ENCODE peak calls at places on chromosomes 6 and 20, in four cellular contexts. One of them, this sample, is unnamed.

GRCh38 chr6:27295301-27296079 is 16.6 kb downstream of the POM121L2 start:
- DNase-seq in SHP77 treated with DMSO at 0.1 percent for 48 hours: peak
- DNase-seq in GF-D8: no peak
- DNase-seq in iPS DF 6.9: no peak
- DNase-seq in this sample: no peak

GRCh38 chr20:35447082-35447789 is 8.2 kb upstream of the CEP250 start:
- DNase-seq in iPS DF 6.9: peak
- DNase-seq in GF-D8: peak
- DNase-seq in SHP77 treated with DMSO at 0.1 percent for 48 hours: peak
- DNase-seq in this sample: peak

GRCh38 chr6:32868257-32868788 is 14.3 kb downstream of the PSMB9 start:
- DNase-seq in iPS DF 6.9: no peak
- DNase-seq in SHP77 treated with DMSO at 0.1 percent for 48 hours: no peak
- DNase-seq in GF-D8: peak
- DNase-seq in this sample: peak

GRCh38 chr20:36183155-36183944 is 28.8 kb downstream of the EPB41L1 start:
- DNase-seq in SHP77 treated with DMSO at 0.1 percent for 48 hours: no peak
- DNase-seq in iPS DF 6.9: no peak
- DNase-seq in GF-D8: no peak
- DNase-seq in this sample: no peak

GRCh38 chr6:32442243-32442667 is 2.6 kb downstream of the HLA-DRA start:
- DNase-seq in iPS DF 6.9: no peak
- DNase-seq in GF-D8: no peak
- DNase-seq in SHP77 treated with DMSO at 0.1 percent for 48 hours: no peak
- DNase-seq in this sample: no peak

GRCh38 chr6:79384845-79385244 is 150.4 kb upstream of the HMGN3 start:
- DNase-seq in iPS DF 6.9: no peak
- DNase-seq in GF-D8: no peak
- DNase-seq in SHP77 treated with DMSO at 0.1 percent for 48 hours: peak
- DNase-seq in this sample: no peak

GRCh38 chr20:10065154-10065833 is 30.5 kb downstream of the ANKEF1 start:
- DNase-seq in GF-D8: no peak
- DNase-seq in iPS DF 6.9: no peak
- DNase-seq in SHP77 treated with DMSO at 0.1 percent for 48 hours: no peak
- DNase-seq in this sample: no peak

GRCh38 chr6:130202782-130203181 is 20.0 kb downstream of the SAMD3 start:
- DNase-seq in iPS DF 6.9: no peak
- DNase-seq in SHP77 treated with DMSO at 0.1 percent for 48 hours: no peak
- DNase-seq in GF-D8: no peak
- DNase-seq in this sample: no peak

GRCh38 chr6:149856256-149856994 is 7.7 kb downstream of the LRP11 start:
- DNase-seq in GF-D8: no peak
- DNase-seq in iPS DF 6.9: no peak
- DNase-seq in SHP77 treated with DMSO at 0.1 percent for 48 hours: no peak
- DNase-seq in this sample: no peak

GRCh38 chr6:12605888-12606345 is 110.7 kb upstream of the PHACTR1 start:
- DNase-seq in GF-D8: no peak
- DNase-seq in iPS DF 6.9: peak
- DNase-seq in SHP77 treated with DMSO at 0.1 percent for 48 hours: peak
- DNase-seq in this sample: peak

GRCh38 chr6:26537846-26538571 is at the start of gene HMGN4:
- DNase-seq in SHP77 treated with DMSO at 0.1 percent for 48 hours: peak
- DNase-seq in GF-D8: peak
- DNase-seq in iPS DF 6.9: no peak
- DNase-seq in this sample: peak

GRCh38 chr20:62952373-62953166 is at the start of gene SLC17A9:
- DNase-seq in iPS DF 6.9: no peak
- DNase-seq in GF-D8: peak
- DNase-seq in SHP77 treated with DMSO at 0.1 percent for 48 hours: no peak
- DNase-seq in this sample: peak

GRCh38 chr6:79111549-79111948 is 33.5 kb upstream of the PHIP start:
- DNase-seq in GF-D8: no peak
- DNase-seq in SHP77 treated with DMSO at 0.1 percent for 48 hours: no peak
- DNase-seq in iPS DF 6.9: no peak
- DNase-seq in this sample: no peak

GRCh38 chr6:75317503-75318206 is 33.1 kb upstream of the TMEM30A start:
- DNase-seq in SHP77 treated with DMSO at 0.1 percent for 48 hours: no peak
- DNase-seq in iPS DF 6.9: no peak
- DNase-seq in GF-D8: no peak
- DNase-seq in this sample: no peak

GRCh38 chr6:5059036-5059896 is 25.9 kb upstream of the PPP1R3G start:
- DNase-seq in iPS DF 6.9: no peak
- DNase-seq in GF-D8: no peak
- DNase-seq in SHP77 treated with DMSO at 0.1 percent for 48 hours: no peak
- DNase-seq in this sample: no peak

GRCh38 chr6:77136086-77136485 is 327.2 kb downstream of the HTR1B start:
- DNase-seq in GF-D8: no peak
- DNase-seq in SHP77 treated with DMSO at 0.1 percent for 48 hours: no peak
- DNase-seq in iPS DF 6.9: no peak
- DNase-seq in this sample: no peak

GRCh38 chr6:37283786-37284185 is 25.8 kb upstream of the TMEM217 start:
- DNase-seq in SHP77 treated with DMSO at 0.1 percent for 48 hours: no peak
- DNase-seq in iPS DF 6.9: no peak
- DNase-seq in GF-D8: no peak
- DNase-seq in this sample: no peak

GRCh38 chr6:47135772-47136171 is 93.6 kb upstream of the ADGRF1 start:
- DNase-seq in GF-D8: no peak
- DNase-seq in iPS DF 6.9: no peak
- DNase-seq in SHP77 treated with DMSO at 0.1 percent for 48 hours: peak
- DNase-seq in this sample: no peak

GRCh38 chr6:42047790-42048405 is 2.4 kb upstream of the TAF8 start:
- DNase-seq in GF-D8: no peak
- DNase-seq in iPS DF 6.9: no peak
- DNase-seq in SHP77 treated with DMSO at 0.1 percent for 48 hours: no peak
- DNase-seq in this sample: no peak

GRCh38 chr6:39452746-39453145 is 130.2 kb upstream of the KCNK16 start:
- DNase-seq in GF-D8: no peak
- DNase-seq in iPS DF 6.9: no peak
- DNase-seq in SHP77 treated with DMSO at 0.1 percent for 48 hours: no peak
- DNase-seq in this sample: no peak

GRCh38 chr20:57782631-57783041 is 72.8 kb upstream of the PMEPA1 start:
- DNase-seq in iPS DF 6.9: no peak
- DNase-seq in SHP77 treated with DMSO at 0.1 percent for 48 hours: no peak
- DNase-seq in GF-D8: no peak
- DNase-seq in this sample: no peak

GRCh38 chr6:111602481-111603404 is 2.9 kb downstream of the TRAF3IP2 start:
- DNase-seq in SHP77 treated with DMSO at 0.1 percent for 48 hours: no peak
- DNase-seq in iPS DF 6.9: no peak
- DNase-seq in GF-D8: no peak
- DNase-seq in this sample: no peak

GRCh38 chr6:163955131-163955530 is 540.6 kb downstream of the QKI start:
- DNase-seq in iPS DF 6.9: no peak
- DNase-seq in GF-D8: no peak
- DNase-seq in SHP77 treated with DMSO at 0.1 percent for 48 hours: no peak
- DNase-seq in this sample: no peak

GRCh38 chr6:145904391-145904790 is 59.8 kb downstream of the SHPRH start:
- DNase-seq in GF-D8: no peak
- DNase-seq in SHP77 treated with DMSO at 0.1 percent for 48 hours: no peak
- DNase-seq in iPS DF 6.9: no peak
- DNase-seq in this sample: peak

GRCh38 chr20:19314619-19315018 is 102.2 kb downstream of the SLC24A3 start:
- DNase-seq in GF-D8: no peak
- DNase-seq in SHP77 treated with DMSO at 0.1 percent for 48 hours: no peak
- DNase-seq in iPS DF 6.9: no peak
- DNase-seq in this sample: no peak

GRCh38 chr20:24081077-24081476 is 92.5 kb upstream of the GGTLC1 start:
- DNase-seq in SHP77 treated with DMSO at 0.1 percent for 48 hours: no peak
- DNase-seq in GF-D8: no peak
- DNase-seq in iPS DF 6.9: no peak
- DNase-seq in this sample: no peak

GRCh38 chr6:41781302-41781711 is 725 bp downstream of the PRICKLE4 start:
- DNase-seq in iPS DF 6.9: no peak
- DNase-seq in GF-D8: no peak
- DNase-seq in SHP77 treated with DMSO at 0.1 percent for 48 hours: no peak
- DNase-seq in this sample: no peak

GRCh38 chr20:33689973-33690372 is 3.8 kb upstream of the E2F1 start:
- DNase-seq in SHP77 treated with DMSO at 0.1 percent for 48 hours: no peak
- DNase-seq in GF-D8: peak
- DNase-seq in iPS DF 6.9: no peak
- DNase-seq in this sample: peak

GRCh38 chr6:33592595-33593413 is 12.7 kb upstream of the BAK1 start:
- DNase-seq in SHP77 treated with DMSO at 0.1 percent for 48 hours: no peak
- DNase-seq in GF-D8: no peak
- DNase-seq in iPS DF 6.9: no peak
- DNase-seq in this sample: no peak

GRCh38 chr6:36962874-36963273 is 8.3 kb downstream of the PI16 start:
- DNase-seq in iPS DF 6.9: peak
- DNase-seq in SHP77 treated with DMSO at 0.1 percent for 48 hours: no peak
- DNase-seq in GF-D8: peak
- DNase-seq in this sample: peak

GRCh38 chr6:17754254-17754653 is 47.5 kb upstream of the NUP153 start:
- DNase-seq in SHP77 treated with DMSO at 0.1 percent for 48 hours: no peak
- DNase-seq in GF-D8: no peak
- DNase-seq in iPS DF 6.9: no peak
- DNase-seq in this sample: no peak

GRCh38 chr20:9503530-9504251 is 10.7 kb upstream of the LAMP5 start:
- DNase-seq in SHP77 treated with DMSO at 0.1 percent for 48 hours: no peak
- DNase-seq in iPS DF 6.9: no peak
- DNase-seq in GF-D8: no peak
- DNase-seq in this sample: no peak

This sample was measured in GDM1.